ENCODE peak calls at places on chromosomes 2 and 18, in eight cellular contexts. L, V, M, A, Z, I, D and Y are unnamed samples. For H3K36me3, the result is how much of the 10 kb centered on the place peaks cover.

GRCh38 chr2:59936031-59936430 is 617.4 kb downstream of the BCL11A start:
- DNase-seq in L (no peak), V (no peak), M (no peak), A (no peak), Z (no peak), I (no peak), D (no peak), Y (no peak)

GRCh38 chr2:240630771-240631560 is 5.7 kb downstream of the GPR35 start:
- DNase-seq in L (no peak), V (no peak), M (no peak), A (peak), Z (no peak), I (no peak), D (no peak), Y (no peak)

GRCh38 chr2:9967053-9967775 is 15.7 kb downstream of the GRHL1 start:
- DNase-seq in L (no peak), V (no peak), M (no peak), A (no peak), Z (no peak), I (no peak), D (no peak), Y (no peak)

GRCh38 chr2:23673830-23674679 is 252.9 kb downstream of the ATAD2B start:
- DNase-seq in L (no peak), V (peak), M (no peak), A (peak), Z (peak), I (no peak), D (no peak), Y (no peak)

GRCh38 chr2:171347158-171347557 is 86.6 kb downstream of the METTL8 start:
- DNase-seq in L (no peak), V (no peak), M (no peak), A (no peak), Z (no peak), I (no peak), D (no peak), Y (no peak)

GRCh38 chr2:85394256-85394655 is 15.9 kb downstream of the CAPG start:
- DNase-seq in L (no peak), V (peak), M (no peak), A (no peak), Z (no peak), I (no peak), D (peak), Y (peak)

GRCh38 chr2:225865468-225865867 is 466.0 kb downstream of the NYAP2 start:
- DNase-seq in L (no peak), V (no peak), M (no peak), A (no peak), Z (no peak), I (no peak), D (no peak), Y (no peak)

GRCh38 chr18:2538844-2539243 is 32.5 kb downstream of the METTL4 start:
- DNase-seq in L (no peak), V (no peak), M (no peak), A (no peak), Z (no peak), I (no peak), D (no peak), Y (no peak)

GRCh38 chr2:6963727-6964126 is 46.5 kb downstream of the RNF144A start:
- DNase-seq in L (no peak), V (no peak), M (no peak), A (no peak), Z (no peak), I (no peak), D (no peak), Y (no peak)

GRCh38 chr2:191251014-191251413 is 5.8 kb downstream of the MYO1B start:
- DNase-seq in L (no peak), V (no peak), M (no peak), A (peak), Z (no peak), I (no peak), D (no peak), Y (peak)

GRCh38 chr2:123732563-123732962 is 292.5 kb upstream of the CNTNAP5 start:
- DNase-seq in L (no peak), V (no peak), M (no peak), A (no peak), Z (no peak), I (no peak), D (no peak), Y (no peak)

GRCh38 chr2:220224711-220225519 is 597.5 kb downstream of the SLC4A3 start:
- DNase-seq in L (no peak), V (no peak), M (no peak), A (no peak), Z (no peak), I (no peak), D (no peak), Y (no peak)

DNA sequence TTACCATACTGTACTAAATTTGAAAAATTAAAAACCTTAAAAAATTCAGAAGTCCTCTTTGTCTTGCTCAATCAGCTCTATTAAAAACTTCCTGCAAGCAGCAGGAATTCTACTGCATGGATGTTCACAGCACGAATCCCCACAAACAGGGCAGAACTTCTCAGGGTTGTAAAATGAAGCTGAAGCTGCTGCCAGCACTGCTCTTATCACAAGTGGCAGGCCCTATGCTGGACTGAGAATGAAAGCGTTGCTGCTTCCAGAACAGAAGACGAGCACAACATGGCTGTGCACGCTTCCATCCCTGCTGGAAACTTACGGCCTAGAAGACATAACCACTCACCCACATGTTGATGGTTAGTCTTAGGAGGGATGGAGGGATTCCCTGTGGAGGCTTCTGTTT is 134.0 kb downstream of the RAB3GAP1 start:
- DNase-seq in L (no peak), V (no peak), M (no peak), A (no peak), Z (no peak), I (no peak), D (no peak), Y (no peak)
- H3K4me3 ChIP-seq in L (no peak), V (no peak), M (no peak), A (no peak), Z (no peak), I (no peak), D (no peak), Y (no peak)

GRCh38 chr2:239156516-239157265 is 244.1 kb downstream of the HDAC4 start:
- DNase-seq in L (no peak), V (no peak), M (no peak), A (peak), Z (no peak), I (peak), D (peak), Y (no peak)

GRCh38 chr2:239157766-239158165 is 243.1 kb downstream of the HDAC4 start:
- DNase-seq in L (no peak), V (peak), M (peak), A (peak), Z (peak), I (peak), D (peak), Y (peak)

GRCh38 chr2:239154971-239155805 is 245.6 kb downstream of the HDAC4 start:
- DNase-seq in L (no peak), V (no peak), M (no peak), A (peak), Z (no peak), I (peak), D (peak), Y (no peak)

GRCh38 chr2:239157269-239157668 is 243.6 kb downstream of the HDAC4 start:
- DNase-seq in L (no peak), V (no peak), M (no peak), A (peak), Z (no peak), I (peak), D (peak), Y (no peak)

DNA sequence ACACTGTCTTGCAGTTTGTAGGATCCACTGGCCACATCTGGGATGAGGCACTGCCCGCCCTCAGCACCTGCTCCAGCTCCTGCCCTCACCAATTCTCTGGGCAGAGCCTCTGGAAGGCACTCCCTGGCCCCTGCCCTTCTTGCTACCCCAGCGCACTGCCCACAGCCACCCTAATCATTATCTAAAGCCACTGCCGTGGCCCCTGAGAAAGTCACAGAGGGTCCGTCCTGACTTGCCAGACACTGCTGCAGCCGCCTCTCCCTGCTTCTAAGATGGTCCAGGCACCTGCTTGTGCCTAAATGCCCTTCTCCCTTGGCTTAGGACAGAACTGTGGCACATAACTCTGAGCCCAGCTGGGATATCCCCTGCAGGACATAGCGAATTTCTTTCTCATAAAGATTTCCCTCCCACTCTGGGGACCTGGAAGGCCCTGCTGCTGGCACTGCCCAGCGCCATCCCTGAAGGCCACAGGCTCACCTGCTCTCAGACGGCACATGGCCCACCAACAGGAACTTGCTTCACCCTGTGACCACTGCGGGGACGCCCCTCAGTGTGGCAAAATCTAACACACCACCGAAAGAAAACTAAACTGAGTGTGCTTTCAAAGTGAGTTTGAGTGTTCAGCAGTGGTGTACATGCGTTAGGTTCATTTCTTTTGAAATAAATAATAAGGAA is 244.9 kb downstream of the HDAC4 start:
- DNase-seq in L (no peak), V (no peak), M (no peak), A (no peak), Z (no peak), I (peak), D (peak), Y (no peak)
- H3K36me3 ChIP-seq in L (half or more), V (under half), M (under half), A (under half), Z (under half), I (half or more), D (under half), Y (under half)

DNA sequence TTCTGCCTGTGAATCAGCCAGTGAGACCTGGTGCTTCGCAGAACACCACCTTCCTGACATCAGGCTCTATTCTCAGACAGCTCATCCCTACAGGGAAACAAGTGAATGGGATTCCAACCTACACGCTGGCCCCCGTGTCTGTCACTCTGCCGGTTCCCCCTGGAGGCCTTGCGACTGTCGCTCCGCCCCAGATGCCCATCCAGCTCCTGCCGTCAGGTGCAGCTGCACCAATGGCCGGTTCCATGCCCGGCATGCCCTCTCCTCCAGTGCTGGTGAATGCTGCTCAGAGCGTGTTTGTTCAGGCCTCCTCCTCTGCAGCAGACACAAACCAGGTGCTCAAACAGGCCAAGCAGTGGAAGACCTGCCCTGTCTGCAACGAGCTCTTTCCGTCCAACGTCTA is 28.1 kb downstream of the ADNP2 start:
- DNase-seq in L (no peak), V (no peak), M (no peak), A (peak), Z (no peak), I (no peak), D (no peak), Y (no peak)
- H3K4me3 ChIP-seq in L (no peak), V (no peak), M (no peak), A (no peak), Z (no peak), I (no peak), D (no peak), Y (no peak)

GRCh38 chr2:241678784-241679540 is 7.7 kb downstream of the DTYMK start:
- DNase-seq in L (no peak), V (no peak), M (no peak), A (no peak), Z (no peak), I (no peak), D (no peak), Y (no peak)

GRCh38 chr2:241678307-241678706 is 8.3 kb downstream of the DTYMK start:
- DNase-seq in L (no peak), V (no peak), M (no peak), A (no peak), Z (no peak), I (no peak), D (no peak), Y (no peak)

GRCh38 chr2:241676665-241677064 is 9.9 kb downstream of the DTYMK start:
- DNase-seq in L (no peak), V (no peak), M (no peak), A (no peak), Z (no peak), I (no peak), D (no peak), Y (no peak)

GRCh38 chr2:241675885-241676284 is 10.7 kb downstream of the DTYMK start:
- DNase-seq in L (no peak), V (no peak), M (no peak), A (no peak), Z (peak), I (no peak), D (no peak), Y (no peak)

DNA sequence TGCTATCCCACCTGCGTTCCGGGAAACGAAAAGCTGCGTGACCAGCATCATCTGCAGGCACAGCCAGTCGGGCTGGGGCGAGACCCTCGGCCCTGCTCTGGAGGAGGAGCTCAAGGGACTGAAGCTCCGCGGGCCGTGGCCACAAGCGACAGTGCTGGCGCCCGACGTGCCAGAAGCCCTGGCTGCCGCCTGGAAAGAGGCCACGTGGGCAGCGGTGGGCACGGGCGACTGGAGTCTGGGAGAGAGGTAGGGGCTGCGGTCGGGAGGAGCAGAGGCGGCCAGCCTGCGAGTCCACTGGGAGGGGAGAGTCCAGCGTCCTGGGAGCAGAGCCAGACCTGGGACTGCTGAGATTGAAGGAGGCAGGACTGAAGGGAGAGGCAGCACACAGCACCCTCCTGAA is 9.2 kb downstream of the DTYMK start:
- DNase-seq in L (no peak), V (no peak), M (no peak), A (no peak), Z (no peak), I (no peak), D (no peak), Y (no peak)
- H3K36me3 ChIP-seq in L (half or more), V (under half), M (under half), A (under half), Z (under half), I (under half), D (under half), Y (half or more)

GRCh38 chr2:8153258-8153718 is 528.6 kb upstream of the ID2 start:
- DNase-seq in L (no peak), V (no peak), M (no peak), A (no peak), Z (no peak), I (no peak), D (no peak), Y (no peak)
- H3K4me3 ChIP-seq in L (no peak), V (no peak), M (no peak), A (no peak), Z (no peak), I (no peak), D (no peak), Y (no peak)

GRCh38 chr2:98578231-98578630 is 30.1 kb downstream of the COA5 start:
- DNase-seq in L (no peak), V (no peak), M (no peak), A (peak), Z (no peak), I (no peak), D (no peak), Y (no peak)
- H3K36me3 ChIP-seq in L (half or more), V (half or more), M (under half), A (half or more), Z (under half), I (half or more), D (under half), Y (under half)

DNA sequence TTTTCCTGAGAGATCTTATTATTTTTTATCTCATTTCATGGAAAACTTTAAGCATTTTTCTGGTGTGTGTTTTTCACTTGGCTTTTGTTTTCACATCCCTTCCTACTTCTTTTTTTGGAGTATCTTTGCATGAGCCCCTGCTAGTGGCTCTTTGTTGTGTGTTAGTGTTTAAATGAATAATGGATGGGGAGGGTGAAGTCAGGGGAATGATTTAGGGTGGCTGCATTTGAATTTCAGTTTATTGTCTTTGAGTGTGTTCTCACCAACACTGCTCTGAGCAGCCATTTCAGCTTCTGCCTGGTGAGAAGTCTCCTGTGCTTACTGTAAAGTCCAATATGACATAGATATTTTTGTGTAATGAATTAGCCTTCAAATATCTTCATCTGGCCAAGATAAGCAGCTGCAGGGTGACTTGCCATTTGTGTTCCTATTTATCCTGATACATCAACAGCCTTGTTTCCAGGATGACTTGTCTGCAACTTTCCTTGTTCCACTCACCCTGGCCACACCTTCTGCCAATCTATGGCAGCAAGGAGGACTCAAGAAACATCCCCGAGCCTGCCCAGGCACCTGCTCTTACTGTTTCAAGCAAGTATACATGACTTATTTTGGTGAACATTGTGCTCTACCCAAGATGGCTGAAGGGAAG is 182.6 kb downstream of the PDE11A start:
- DNase-seq in L (no peak), V (no peak), M (no peak), A (no peak), Z (peak), I (no peak), D (no peak), Y (no peak)
- H3K4me3 ChIP-seq in L (no peak), V (no peak), M (no peak), A (no peak), Z (no peak), I (no peak), D (no peak), Y (no peak)

GRCh38 chr2:53944542-53944941 is 26.3 kb downstream of the PSME4 start:
- DNase-seq in L (no peak), V (no peak), M (no peak), A (no peak), Z (no peak), I (no peak), D (no peak), Y (no peak)

GRCh38 chr2:53942280-53942679 is 28.5 kb downstream of the PSME4 start:
- DNase-seq in L (no peak), V (no peak), M (no peak), A (no peak), Z (no peak), I (no peak), D (no peak), Y (no peak)

GRCh38 chr2:53941749-53942148 is 29.0 kb downstream of the PSME4 start:
- DNase-seq in L (no peak), V (no peak), M (no peak), A (no peak), Z (no peak), I (no peak), D (no peak), Y (no peak)

GRCh38 chr2:53949457-53949856 is 21.3 kb downstream of the PSME4 start:
- DNase-seq in L (no peak), V (no peak), M (peak), A (no peak), Z (no peak), I (no peak), D (no peak), Y (no peak)

GRCh38 chr2:53945538-53945937 is 25.3 kb downstream of the PSME4 start:
- DNase-seq in L (no peak), V (no peak), M (no peak), A (no peak), Z (no peak), I (no peak), D (no peak), Y (no peak)
- H3K36me3 ChIP-seq in L (under half), V (under half), M (under half), A (half or more), Z (under half), I (under half), D (under half), Y (under half)

GRCh38 chr2:45008296-45009129 is 739 bp downstream of the SIX2 start:
- DNase-seq in L (no peak), V (peak), M (no peak), A (peak), Z (peak), I (no peak), D (no peak), Y (no peak)
- H3K4me3 ChIP-seq in L (peak), V (no peak), M (no peak), A (peak), Z (peak), I (peak), D (peak), Y (no peak)